ENCODE peak calls at places on chromosomes 5 and 9, in four cellular contexts. M is HEK293T, N is HepG2, L is K562. E is an unnamed sample.

GRCh38 chr5:57117601-57118000 is 56.3 kb upstream of the GPBP1 start:
- DNase-seq in L (no peak), N (no peak), M (no peak), E (no peak)

GRCh38 chr9:128499920-128500319 is 4.6 kb upstream of the GLE1 start:
- DNase-seq in L (no peak), N (no peak), M (no peak), E (no peak)

GRCh38 chr5:38540348-38540747 is 16.1 kb downstream of the LIFR start:
- DNase-seq in M (no peak), N (no peak), L (no peak), E (no peak)

GRCh38 chr5:171766875-171767274 is 18.7 kb upstream of the SMIM23 start:
- DNase-seq in N (no peak), M (no peak), L (no peak), E (no peak)

GRCh38 chr9:120445974-120446373 is 134.0 kb downstream of the CDK5RAP2 start:
- DNase-seq in L (no peak), N (no peak), M (no peak), E (no peak)

GRCh38 chr5:10453564-10453963 is 11.9 kb downstream of the ROPN1L start:
- DNase-seq in N (no peak), M (no peak), L (no peak), E (no peak)

GRCh38 chr9:113373255-113373654 is 3.5 kb downstream of the HDHD3 start:
- DNase-seq in M (no peak), L (no peak), N (no peak), E (no peak)

GRCh38 chr9:112180387-112180881 is 5.3 kb upstream of the SUSD1 start:
- DNase-seq in L (peak; percentile 87), N (peak; percentile 86), M (no peak), E (no peak)

GRCh38 chr9:117434568-117434967 is 19.7 kb upstream of the ASTN2 start:
- DNase-seq in L (no peak), M (no peak), N (no peak), E (no peak)

GRCh38 chr5:139600336-139600949 is 39.3 kb downstream of the UBE2D2 start:
- DNase-seq in M (no peak), L (no peak), N (no peak), E (no peak)

GRCh38 chr5:142053434-142054253 is 40.8 kb upstream of the GNPDA1 start:
- DNase-seq in M (no peak), N (no peak), L (no peak), E (no peak)

GRCh38 chr5:74500037-74500917 is 140.3 kb downstream of the ENC1 start:
- DNase-seq in N (peak; percentile 96), L (no peak), M (no peak), E (no peak)

GRCh38 chr5:65663804-65664521 is 39.1 kb downstream of the SHLD3 start:
- DNase-seq in M (peak; percentile 49), N (no peak), L (no peak), E (no peak)

GRCh38 chr5:178314961-178315820 is 82.6 kb upstream of the PHYKPL start:
- DNase-seq in N (no peak), M (no peak), L (no peak), E (no peak)

GRCh38 chr9:125239631-125240597 is 1.2 kb downstream of the HSPA5 start:
- DNase-seq in N (no peak), L (no peak), M (no peak), E (no peak)

GRCh38 chr5:50808406-50808805 is 142.0 kb downstream of the PARP8 start:
- DNase-seq in L (no peak), N (no peak), M (no peak), E (no peak)

GRCh38 chr9:127077658-127077975 is 44.8 kb downstream of the ANGPTL2 start:
- DNase-seq in M (no peak), L (no peak), N (no peak), E (no peak)

GRCh38 chr9:131776473-131776872 is 36.6 kb upstream of the RAPGEF1 start:
- DNase-seq in N (peak; percentile 32), L (peak; percentile 62), M (peak; percentile 57), E (peak; percentile 85)
- TF ChIP-seq ELF4 in N (no peak), L (no peak), M (no peak), E (no peak)

DNA sequence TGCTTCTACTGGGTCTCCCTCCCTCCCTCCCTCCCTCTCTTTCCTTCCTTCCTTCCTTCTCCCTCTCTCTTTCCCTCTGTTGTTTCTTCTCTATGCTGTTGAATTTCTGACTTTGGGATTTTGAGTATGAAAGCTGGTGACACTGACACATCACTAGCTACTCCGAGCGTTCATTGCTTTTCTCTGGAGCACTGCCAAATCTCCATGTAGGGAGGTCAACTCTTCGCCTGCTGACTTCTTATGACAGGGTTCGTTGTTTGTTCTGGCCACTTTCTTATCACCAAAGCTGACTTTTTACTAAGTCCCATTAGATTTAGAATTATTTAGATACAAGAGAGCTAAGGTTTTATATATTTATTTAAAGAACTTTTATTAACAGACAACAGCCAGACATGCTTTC is 31.1 kb downstream of the TNFAIP8 start:
- DNase-seq in M (peak; percentile 46), N (peak; percentile 35), L (peak; percentile 74), E (no peak)
- TF ChIP-seq ELF4 in M (no peak), N (no peak), L (no peak), E (no peak)

GRCh38 chr5:145101246-145101645 is 733.9 kb downstream of the PRELID2 start:
- DNase-seq in L (no peak), N (peak; percentile 2), M (peak; percentile 9), E (no peak)
- TF ChIP-seq ELF4 in L (no peak), N (no peak), M (no peak), E (no peak)

DNA sequence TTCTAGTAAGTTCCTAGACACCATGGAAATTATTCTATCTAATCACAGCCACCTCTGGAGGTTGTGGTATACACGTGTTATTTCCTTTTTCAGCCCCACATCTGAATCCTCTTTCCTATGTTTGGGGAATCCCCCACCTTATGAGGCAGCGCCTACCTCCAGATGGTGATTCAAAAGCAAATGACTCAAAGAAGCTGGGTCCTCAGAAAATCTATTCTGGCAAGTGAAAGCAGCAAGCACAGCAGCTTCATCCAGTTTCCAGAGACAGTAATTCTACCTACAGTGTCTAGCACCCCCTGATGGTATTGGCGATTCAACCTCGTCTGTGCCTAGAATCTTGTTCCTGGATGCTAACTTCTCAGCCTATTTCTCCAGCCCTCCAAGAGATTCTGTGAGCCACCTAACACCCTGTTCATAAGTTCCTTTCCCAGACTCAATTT is 43.0 kb downstream of the STRBP start:
- DNase-seq in L (peak; percentile 36), N (peak; percentile 29), M (peak; percentile 44), E (peak; percentile 47)
- TF ChIP-seq ELF4 in L (no peak), N (no peak), M (no peak), E (no peak)

GRCh38 chr5:55218966-55219365 is 8.1 kb downstream of the MCIDAS start:
- DNase-seq in L (no peak), M (no peak), N (no peak), E (peak; percentile 42)
- TF ChIP-seq ELF4 in L (no peak), M (no peak), N (no peak), E (no peak)

GRCh38 chr5:143194206-143194605 is 209.3 kb downstream of the NR3C1 start:
- DNase-seq in L (no peak), N (no peak), M (no peak), E (no peak)
- TF ChIP-seq ELF4 in L (no peak), N (no peak), M (no peak), E (no peak)

GRCh38 chr9:14441976-14442651 is 128.2 kb upstream of the NFIB start:
- DNase-seq in N (peak; percentile 69), M (no peak), L (peak; percentile 49), E (peak; percentile 65)
- TF ChIP-seq ELF4 in N (no peak), M (no peak), L (no peak), E (no peak)

DNA sequence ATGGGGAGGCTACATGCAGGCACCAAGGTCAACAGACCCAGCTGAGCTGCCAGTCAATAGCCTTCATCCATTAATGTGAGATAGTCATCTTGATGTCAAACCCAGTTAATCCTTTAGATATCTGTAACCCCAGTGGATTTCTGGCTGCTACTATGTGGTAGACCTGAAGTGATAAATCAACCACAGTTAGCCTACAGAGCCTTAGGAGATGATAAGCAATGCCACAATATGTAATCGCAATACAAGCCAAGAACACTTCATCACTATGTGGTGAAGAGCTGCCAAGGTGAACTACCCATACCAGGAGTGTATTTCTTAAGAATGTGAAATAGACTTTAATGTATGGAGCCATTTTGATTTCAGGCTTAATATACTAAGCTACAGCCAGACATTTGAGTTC is 1175.5 kb downstream of the DTWD2 start:
- DNase-seq in M (no peak), N (no peak), L (no peak), E (no peak)
- TF ChIP-seq ELF4 in M (no peak), N (no peak), L (no peak), E (no peak)

GRCh38 chr5:116859666-116860320 is 285.2 kb upstream of the SEMA6A start:
- DNase-seq in N (peak; percentile 33), M (no peak), L (no peak), E (no peak)
- TF ChIP-seq ELF4 in N (no peak), M (no peak), L (no peak), E (no peak)

GRCh38 chr5:157182143-157182757 is 1.6 kb downstream of the ITK start:
- DNase-seq in L (no peak), N (no peak), M (no peak), E (no peak)
- TF ChIP-seq ELF4 in L (no peak), N (no peak), M (no peak), E (no peak)

E was measured in WTC11.